ENCODE peak calls at places on chromosomes 6 and 20, in nine cellular contexts. V is mucosa of gallbladder; T is memory B cell; L is T-cell; I is HuH-7; G is iris pigment epithelial cell; D is left ventricle myocardium inferior; J is endothelial cell; N is naive thymus-derived CD8-positive, alpha-beta T cell. O is an unnamed sample.

GRCh38 chr20:47181056-47181862 is 175.2 kb downstream of the ZMYND8 start:
- DNase-seq in J (no peak), G (peak; percentile 88), L (no peak), I (peak; percentile 67), D (no peak), T (no peak), V (peak; percentile 38), N (no peak), O (peak; percentile 92)

GRCh38 chr20:48595495-48596475 is 232.0 kb downstream of the PREX1 start:
- DNase-seq in D (no peak), G (no peak), T (no peak), I (no peak), V (no peak), J (no peak), N (no peak), L (no peak), O (no peak)

GRCh38 chr6:125208625-125209249 is 55.2 kb downstream of the TPD52L1 start:
- DNase-seq in N (no peak), G (no peak), I (no peak), V (no peak), J (no peak), T (no peak), L (no peak), D (no peak), O (no peak)

GRCh38 chr6:113694278-113695077 is 162.7 kb upstream of the MARCKS start:
- DNase-seq in V (no peak), D (no peak), L (no peak), T (no peak), G (peak; percentile 45), I (no peak), J (no peak), N (no peak), O (peak; percentile 37)

GRCh38 chr6:168228676-168229367 is 90.8 kb downstream of the DACT2 start:
- DNase-seq in V (no peak), I (no peak), J (no peak), D (no peak), L (no peak), N (no peak), T (no peak), G (no peak), O (no peak)

GRCh38 chr20:5602346-5602745 is 147.9 kb upstream of the SHLD1 start:
- DNase-seq in V (no peak), G (peak; percentile 67), I (no peak), N (no peak), D (no peak), J (no peak), L (no peak), T (no peak), O (no peak)

GRCh38 chr6:158835616-158836221 is 16.6 kb upstream of the EZR start:
- DNase-seq in T (no peak), L (no peak), D (peak; percentile 73), N (no peak), I (peak; percentile 77), V (peak; percentile 38), G (no peak), J (no peak), O (peak; percentile 40)

GRCh38 chr6:133396630-133397335 is 155.6 kb downstream of the EYA4 start:
- DNase-seq in J (no peak), D (no peak), L (no peak), T (no peak), G (no peak), I (no peak), V (no peak), N (no peak), O (no peak)

GRCh38 chr20:46699651-46700359 is 9.6 kb upstream of the SLC2A10 start:
- DNase-seq in T (no peak), I (peak; percentile 48), V (no peak), N (no peak), G (peak; percentile 50), L (no peak), J (no peak), D (no peak), O (peak; percentile 66)

GRCh38 chr6:146341498-146342230 is 202.0 kb upstream of the RAB32 start:
- DNase-seq in G (no peak), N (no peak), L (no peak), V (no peak), D (no peak), I (no peak), T (no peak), J (no peak), O (no peak)

GRCh38 chr20:61846074-61846473 is 219.6 kb downstream of the TAF4 start:
- DNase-seq in V (no peak), T (no peak), G (no peak), J (no peak), N (no peak), L (no peak), D (no peak), I (no peak), O (no peak)

GRCh38 chr6:127080081-127080480 is 38.4 kb upstream of the RSPO3 start:
- DNase-seq in N (no peak), I (no peak), D (no peak), T (no peak), L (no peak), G (no peak), V (no peak), J (no peak), O (no peak)

GRCh38 chr6:113052513-113052912 is 705.4 kb downstream of the RFPL4B start:
- DNase-seq in T (no peak), I (no peak), V (no peak), L (no peak), J (no peak), G (no peak), N (no peak), D (no peak), O (no peak)

GRCh38 chr20:55057779-55058415 is 582.5 kb downstream of the DOK5 start:
- DNase-seq in N (no peak), V (no peak), J (no peak), T (no peak), I (no peak), L (no peak), D (no peak), G (no peak), O (no peak)

GRCh38 chr6:163338671-163339405 is 75.7 kb upstream of the QKI start:
- DNase-seq in J (peak; percentile 25), N (no peak), G (peak; percentile 78), I (no peak), D (peak; percentile 47), L (no peak), V (no peak), T (no peak), O (no peak)

GRCh38 chr20:56780266-56780665 is 151.2 kb downstream of the TFAP2C start:
- DNase-seq in G (no peak), D (no peak), J (no peak), T (no peak), I (no peak), N (no peak), L (no peak), V (no peak), O (no peak)

GRCh38 chr6:138145402-138145801 is 16.3 kb upstream of the ARFGEF3 start:
- DNase-seq in G (no peak), T (no peak), D (no peak), L (no peak), J (no peak), N (no peak), V (no peak), I (no peak), O (no peak)

GRCh38 chr6:63527658-63528514 is 44.4 kb upstream of the LOC128125822 start:
- DNase-seq in D (no peak), L (no peak), T (no peak), V (peak; percentile 87), J (no peak), N (no peak), I (no peak), G (peak; percentile 99), O (peak; percentile 99)

O was measured in HepG2.